ENCODE peak calls at places on chromosome 3, in six cellular contexts. One of them, this sample, is unnamed.

GRCh38 chr3:73502609-73503560 is 121.9 kb downstream of the PDZRN3 start:
- DNase-seq in spleen: peak; percentile 81
- DNase-seq in breast epithelium: peak; percentile 45
- DNase-seq in uterus: peak; percentile 77
- DNase-seq in A549: peak; percentile 40
- DNase-seq in HCT116: peak; percentile 56
- DNase-seq in this sample: peak; percentile 85

GRCh38 chr3:78255403-78255802 is 1215.5 kb downstream of the ROBO2 start:
- DNase-seq in spleen: no peak
- DNase-seq in breast epithelium: no peak
- DNase-seq in uterus: no peak
- DNase-seq in A549: no peak
- DNase-seq in HCT116: no peak
- DNase-seq in this sample: no peak

GRCh38 chr3:82085356-82085755 is 323.9 kb upstream of the GBE1 start:
- DNase-seq in spleen: no peak
- DNase-seq in breast epithelium: no peak
- DNase-seq in uterus: no peak
- DNase-seq in A549: no peak
- DNase-seq in HCT116: no peak
- DNase-seq in this sample: no peak

GRCh38 chr3:17431004-17431403 is 311.4 kb downstream of the TBC1D5 start:
- DNase-seq in spleen: no peak
- DNase-seq in breast epithelium: no peak
- DNase-seq in uterus: no peak
- DNase-seq in A549: peak; percentile 20
- DNase-seq in HCT116: peak; percentile 19
- DNase-seq in this sample: no peak

GRCh38 chr3:132325634-132326033 is 8.4 kb downstream of the ACP3 start:
- DNase-seq in spleen: no peak
- DNase-seq in breast epithelium: no peak
- DNase-seq in uterus: no peak
- DNase-seq in A549: no peak
- DNase-seq in HCT116: no peak
- DNase-seq in this sample: no peak

GRCh38 chr3:53845103-53845880 is 927 bp downstream of the CHDH start:
- DNase-seq in spleen: no peak
- DNase-seq in breast epithelium: peak; percentile 52
- DNase-seq in uterus: peak; percentile 56
- DNase-seq in A549: peak; percentile 60
- DNase-seq in HCT116: peak; percentile 49
- DNase-seq in this sample: peak; percentile 73

GRCh38 chr3:141858312-141858711 is 18.1 kb upstream of the ATP1B3 start:
- DNase-seq in spleen: no peak
- DNase-seq in breast epithelium: no peak
- DNase-seq in uterus: no peak
- DNase-seq in A549: no peak
- DNase-seq in HCT116: no peak
- DNase-seq in this sample: no peak

GRCh38 chr3:72892870-72893269 is 5.0 kb downstream of the GXYLT2 start:
- DNase-seq in spleen: no peak
- DNase-seq in breast epithelium: no peak
- DNase-seq in uterus: no peak
- DNase-seq in A549: no peak
- DNase-seq in HCT116: no peak
- DNase-seq in this sample: no peak

GRCh38 chr3:190585771-190586630 is 72.1 kb downstream of the IL1RAP start:
- DNase-seq in spleen: no peak
- DNase-seq in breast epithelium: no peak
- DNase-seq in uterus: no peak
- DNase-seq in A549: peak; percentile 71
- DNase-seq in HCT116: peak; percentile 81
- DNase-seq in this sample: no peak

GRCh38 chr3:133821767-133822638 is 16.4 kb downstream of the SRPRB start:
- DNase-seq in spleen: no peak
- DNase-seq in breast epithelium: no peak
- DNase-seq in uterus: peak; percentile 44
- DNase-seq in A549: no peak
- DNase-seq in HCT116: peak; percentile 55
- DNase-seq in this sample: no peak

GRCh38 chr3:171113716-171114115 is 87.2 kb upstream of the SLC2A2 start:
- DNase-seq in spleen: no peak
- DNase-seq in breast epithelium: no peak
- DNase-seq in uterus: no peak
- DNase-seq in A549: no peak
- DNase-seq in HCT116: no peak
- DNase-seq in this sample: no peak

GRCh38 chr3:94615275-94616065 is 552.6 kb downstream of the NSUN3 start:
- DNase-seq in spleen: no peak
- DNase-seq in breast epithelium: no peak
- DNase-seq in uterus: no peak
- DNase-seq in A549: no peak
- DNase-seq in HCT116: no peak
- DNase-seq in this sample: no peak

GRCh38 chr3:168249539-168250414 is 154.1 kb upstream of the GOLIM4 start:
- DNase-seq in spleen: peak; percentile 85
- DNase-seq in breast epithelium: peak; percentile 40
- DNase-seq in uterus: peak; percentile 32
- DNase-seq in A549: peak; percentile 34
- DNase-seq in HCT116: peak; percentile 36
- DNase-seq in this sample: peak; percentile 10

GRCh38 chr3:42080452-42080872 is 10.7 kb upstream of the TRAK1 start:
- DNase-seq in spleen: peak; percentile 21
- DNase-seq in breast epithelium: peak; percentile 76
- DNase-seq in uterus: no peak
- DNase-seq in A549: peak; percentile 31
- DNase-seq in HCT116: peak; percentile 64
- DNase-seq in this sample: no peak

GRCh38 chr3:8416965-8417364 is 84.7 kb upstream of the LMCD1 start:
- DNase-seq in spleen: no peak
- DNase-seq in breast epithelium: no peak
- DNase-seq in uterus: peak; percentile 28
- DNase-seq in A549: no peak
- DNase-seq in HCT116: peak; percentile 6
- DNase-seq in this sample: peak; percentile 23

GRCh38 chr3:52498134-52499054 is 3.3 kb downstream of the STAB1 start:
- DNase-seq in spleen: peak; percentile 86
- DNase-seq in breast epithelium: peak; percentile 39
- DNase-seq in uterus: peak; percentile 65
- DNase-seq in A549: no peak
- DNase-seq in HCT116: no peak
- DNase-seq in this sample: no peak

GRCh38 chr3:155065537-155065936 is 14.6 kb upstream of the MME start:
- DNase-seq in spleen: no peak
- DNase-seq in breast epithelium: no peak
- DNase-seq in uterus: no peak
- DNase-seq in A549: no peak
- DNase-seq in HCT116: no peak
- DNase-seq in this sample: no peak

GRCh38 chr3:97823503-97824004 is 1.7 kb downstream of the CRYBG3 start:
- DNase-seq in spleen: no peak
- DNase-seq in breast epithelium: no peak
- DNase-seq in uterus: no peak
- DNase-seq in A549: no peak
- DNase-seq in HCT116: no peak
- DNase-seq in this sample: no peak

GRCh38 chr3:183653209-183654064 is 18.0 kb downstream of the KLHL24 start:
- DNase-seq in spleen: no peak
- DNase-seq in breast epithelium: no peak
- DNase-seq in uterus: no peak
- DNase-seq in A549: no peak
- DNase-seq in HCT116: peak; percentile 23
- DNase-seq in this sample: no peak

GRCh38 chr3:195106418-195106906 is 164.5 kb downstream of the XXYLT1 start:
- DNase-seq in spleen: peak; percentile 94
- DNase-seq in breast epithelium: peak; percentile 33
- DNase-seq in uterus: peak; percentile 77
- DNase-seq in A549: peak; percentile 39
- DNase-seq in HCT116: no peak
- DNase-seq in this sample: peak; percentile 80

GRCh38 chr3:44981220-44981619 is 5.2 kb downstream of the EXOSC7 start:
- DNase-seq in spleen: no peak
- DNase-seq in breast epithelium: no peak
- DNase-seq in uterus: no peak
- DNase-seq in A549: no peak
- DNase-seq in HCT116: no peak
- DNase-seq in this sample: no peak

GRCh38 chr3:138328341-138328740 is 1.3 kb downstream of the NME9 start:
- DNase-seq in spleen: no peak
- DNase-seq in breast epithelium: no peak
- DNase-seq in uterus: no peak
- DNase-seq in A549: no peak
- DNase-seq in HCT116: no peak
- DNase-seq in this sample: no peak

GRCh38 chr3:108642526-108642925 is 53.0 kb downstream of the DZIP3 start:
- DNase-seq in spleen: no peak
- DNase-seq in breast epithelium: no peak
- DNase-seq in uterus: no peak
- DNase-seq in A549: no peak
- DNase-seq in HCT116: no peak
- DNase-seq in this sample: no peak

GRCh38 chr3:104066658-104067057 is 1300.1 kb upstream of the ALCAM start:
- DNase-seq in spleen: no peak
- DNase-seq in breast epithelium: no peak
- DNase-seq in uterus: no peak
- DNase-seq in A549: no peak
- DNase-seq in HCT116: no peak
- DNase-seq in this sample: no peak

GRCh38 chr3:56887402-56888025 is 85.8 kb upstream of the ARHGEF3 start:
- DNase-seq in spleen: no peak
- DNase-seq in breast epithelium: no peak
- DNase-seq in uterus: no peak
- DNase-seq in A549: no peak
- DNase-seq in HCT116: no peak
- DNase-seq in this sample: no peak

GRCh38 chr3:111577798-111578685 is 17.1 kb downstream of the ZBED2 start:
- DNase-seq in spleen: no peak
- DNase-seq in breast epithelium: no peak
- DNase-seq in uterus: no peak
- DNase-seq in A549: peak; percentile 79
- DNase-seq in HCT116: peak; percentile 69
- DNase-seq in this sample: no peak

GRCh38 chr3:11545186-11545851 is 98.4 kb downstream of the VGLL4 start:
- DNase-seq in spleen: peak; percentile 62
- DNase-seq in breast epithelium: no peak
- DNase-seq in uterus: no peak
- DNase-seq in A549: no peak
- DNase-seq in HCT116: no peak
- DNase-seq in this sample: no peak
- H3K4me3 ChIP-seq in spleen: no peak overlapping the region
- H3K4me3 ChIP-seq in breast epithelium: no peak overlapping the region
- H3K4me3 ChIP-seq in uterus: no peak overlapping the region
- H3K4me3 ChIP-seq in A549: no peak overlapping the region
- H3K4me3 ChIP-seq in HCT116: no peak overlapping the region
- H3K4me3 ChIP-seq in this sample: no peak overlapping the region

DNA sequence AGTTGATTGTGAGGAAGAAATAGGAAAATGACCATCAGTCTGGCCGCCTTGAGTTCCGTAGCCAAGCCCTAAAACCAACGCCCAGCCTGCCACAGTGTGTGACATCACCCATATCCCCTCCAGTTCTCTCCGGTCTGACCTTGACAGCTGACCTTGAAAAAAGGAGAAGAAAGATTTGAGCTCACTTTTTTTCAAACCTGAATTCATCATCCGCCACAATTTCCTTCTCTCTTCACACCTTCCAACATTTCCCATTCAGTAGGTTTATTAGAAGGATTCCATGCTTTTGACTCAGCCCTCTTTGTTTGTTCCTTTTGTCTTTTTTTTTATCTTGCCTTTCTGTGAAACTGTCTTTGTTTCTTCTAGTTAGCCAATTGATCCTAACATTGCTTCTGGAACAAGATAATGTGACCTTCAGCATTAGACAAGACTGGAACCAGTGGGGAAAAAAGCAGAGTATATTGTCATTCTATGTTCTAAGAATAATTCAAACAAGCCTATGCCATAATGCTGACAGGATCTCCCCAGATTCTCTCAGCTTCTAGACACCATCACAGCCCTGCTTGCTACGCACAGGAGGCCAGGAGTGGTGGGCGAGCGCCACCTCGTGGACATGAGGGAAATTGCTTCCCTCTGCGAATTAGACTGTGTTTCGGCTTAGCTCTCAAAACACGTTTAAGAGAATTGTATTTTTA is 283.1 kb downstream of the FGF12 start:
- DNase-seq in spleen: peak; percentile 88
- DNase-seq in breast epithelium: peak; percentile 30
- DNase-seq in uterus: peak; percentile 33
- DNase-seq in A549: peak; percentile 47
- DNase-seq in HCT116: peak; percentile 36
- DNase-seq in this sample: peak; percentile 76
- TF ChIP-seq POLR2A in spleen: no peak
- TF ChIP-seq POLR2A in breast epithelium: no peak
- TF ChIP-seq POLR2A in uterus: no peak
- TF ChIP-seq POLR2A in A549: no peak
- TF ChIP-seq POLR2A in HCT116: no peak
- TF ChIP-seq POLR2A in this sample: no peak

GRCh38 chr3:120274739-120275167 is 10.3 kb downstream of the GPR156 start:
- DNase-seq in spleen: no peak
- DNase-seq in breast epithelium: no peak
- DNase-seq in uterus: no peak
- DNase-seq in A549: no peak
- DNase-seq in HCT116: no peak
- DNase-seq in this sample: no peak

GRCh38 chr3:120280566-120280965 is 4.5 kb downstream of the GPR156 start:
- DNase-seq in spleen: no peak
- DNase-seq in breast epithelium: no peak
- DNase-seq in uterus: no peak
- DNase-seq in A549: no peak
- DNase-seq in HCT116: no peak
- DNase-seq in this sample: no peak

GRCh38 chr3:120275553-120276092 is 9.4 kb downstream of the GPR156 start:
- DNase-seq in spleen: no peak
- DNase-seq in breast epithelium: no peak
- DNase-seq in uterus: no peak
- DNase-seq in A549: no peak
- DNase-seq in HCT116: no peak
- DNase-seq in this sample: no peak

GRCh38 chr3:120280026-120280425 is 5.0 kb downstream of the GPR156 start:
- DNase-seq in spleen: no peak
- DNase-seq in breast epithelium: no peak
- DNase-seq in uterus: no peak
- DNase-seq in A549: no peak
- DNase-seq in HCT116: no peak
- DNase-seq in this sample: no peak

GRCh38 chr3:120276767-120277166 is 8.3 kb downstream of the GPR156 start:
- DNase-seq in spleen: no peak
- DNase-seq in breast epithelium: no peak
- DNase-seq in uterus: no peak
- DNase-seq in A549: no peak
- DNase-seq in HCT116: no peak
- DNase-seq in this sample: no peak
- TF ChIP-seq CTCF in spleen: no peak
- TF ChIP-seq CTCF in breast epithelium: no peak
- TF ChIP-seq CTCF in uterus: no peak
- TF ChIP-seq CTCF in A549: no peak
- TF ChIP-seq CTCF in HCT116: no peak
- TF ChIP-seq CTCF in this sample: no peak

DNA sequence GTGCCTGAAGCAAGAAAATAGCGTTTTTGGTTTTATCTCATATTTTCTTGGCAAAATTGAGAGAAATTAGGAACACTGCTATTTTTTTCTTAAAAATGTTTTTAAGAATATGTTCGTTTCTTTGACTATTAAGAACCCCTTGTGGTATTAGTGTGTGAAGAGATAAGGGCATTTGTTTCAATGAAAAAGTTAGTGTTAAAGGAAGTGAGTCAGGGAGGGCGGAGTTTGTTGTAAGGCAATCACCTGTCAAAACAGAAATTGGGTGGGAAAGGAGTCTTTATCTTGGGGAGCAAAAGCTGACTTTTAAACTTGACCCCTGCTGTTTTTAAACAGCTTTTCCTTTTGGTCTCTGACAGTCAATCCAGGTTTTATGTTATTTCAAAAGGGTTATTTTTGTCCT is 4.2 kb downstream of the RAP2B start:
- DNase-seq in spleen: no peak
- DNase-seq in breast epithelium: no peak
- DNase-seq in uterus: no peak
- DNase-seq in A549: no peak
- DNase-seq in HCT116: no peak
- DNase-seq in this sample: no peak
- H3K4me3 ChIP-seq in spleen: peak overlapping the region; percentile 87
- H3K4me3 ChIP-seq in breast epithelium: no peak overlapping the region
- H3K4me3 ChIP-seq in uterus: no peak overlapping the region
- H3K4me3 ChIP-seq in A549: no peak overlapping the region
- H3K4me3 ChIP-seq in HCT116: no peak overlapping the region
- H3K4me3 ChIP-seq in this sample: no peak overlapping the region

This sample was measured in ovary.